ENCODE peak calls at places on chromosomes 6 and 20, in four cellular contexts. Y is PC-3, K is MM.1S, U is GM23338. C is an unnamed sample.

GRCh38 chr6:26536571-26537159 is 1.5 kb upstream of the HMGN4 start:
- DNase-seq in K (peak; percentile 78), Y (peak; percentile 19), U (peak; percentile 47), C (peak; percentile 59)

GRCh38 chr6:163405412-163406309 is 8.9 kb upstream of the QKI start:
- DNase-seq in U (peak; percentile 48), Y (no peak), K (peak; percentile 28), C (peak; percentile 30)

GRCh38 chr6:16150098-16150497 is 21.2 kb downstream of the MYLIP start:
- DNase-seq in U (no peak), K (no peak), Y (no peak), C (no peak)

GRCh38 chr6:10595731-10596664 is 74.8 kb downstream of the GCNT2 start:
- DNase-seq in Y (peak; percentile 72), U (peak; percentile 85), K (peak; percentile 10), C (no peak)

GRCh38 chr6:143139239-143139784 is 78.6 kb downstream of the AIG1 start:
- DNase-seq in Y (no peak), K (no peak), U (no peak), C (no peak)

GRCh38 chr6:116201538-116201937 is 52.3 kb downstream of the TSPYL4 start:
- DNase-seq in Y (no peak), K (no peak), U (no peak), C (no peak)

GRCh38 chr20:45685896-45686295 is 15.9 kb upstream of the WFDC11 start:
- DNase-seq in Y (peak; percentile 28), U (peak; percentile 68), K (no peak), C (peak; percentile 10)

GRCh38 chr20:24669701-24670100 is 200.3 kb downstream of the SYNDIG1 start:
- DNase-seq in U (no peak), Y (no peak), K (no peak), C (no peak)

GRCh38 chr6:104855507-104855906 is 4.2 kb downstream of the HACE1 start:
- DNase-seq in K (no peak), U (no peak), Y (peak; percentile 13), C (no peak)

GRCh38 chr6:22647671-22648070 is 78.3 kb downstream of the HDGFL1 start:
- DNase-seq in Y (no peak), U (no peak), K (no peak), C (no peak)

GRCh38 chr6:10759884-10760329 is 12.3 kb downstream of the TMEM14B start:
- DNase-seq in Y (peak; percentile 95), U (no peak), K (no peak), C (peak; percentile 13)

GRCh38 chr6:126664271-126664670 is 324.4 kb downstream of the CENPW start:
- DNase-seq in Y (no peak), K (no peak), U (no peak), C (no peak)

GRCh38 chr20:297925-298754 is 770 bp downstream of the ZCCHC3 start:
- DNase-seq in Y (peak; percentile 66), K (peak; percentile 78), U (peak; percentile 51), C (peak; percentile 64)

GRCh38 chr6:55176958-55177357 is 2.6 kb downstream of the HCRTR2 start:
- DNase-seq in Y (peak; percentile 35), K (peak; percentile 27), U (peak; percentile 56), C (peak; percentile 21)

GRCh38 chr20:51565298-51565697 is 22.8 kb upstream of the NFATC2 start:
- DNase-seq in U (no peak), Y (no peak), K (no peak), C (no peak)

GRCh38 chr6:116536216-116536621 is 9.3 kb downstream of the TRAPPC3L start:
- DNase-seq in K (peak; percentile 72), U (peak; percentile 90), Y (peak; percentile 75), C (peak; percentile 76)

GRCh38 chr6:38503032-38503784 is 136.5 kb downstream of the BTBD9 start:
- DNase-seq in Y (no peak), U (no peak), K (no peak), C (no peak)

GRCh38 chr6:33203443-33204164 is 851 bp upstream of the HSD17B8 start:
- DNase-seq in K (no peak), Y (no peak), U (no peak), C (no peak)

GRCh38 chr20:53899351-53900167 is 170.8 kb downstream of the BCAS1 start:
- DNase-seq in U (no peak), K (peak; percentile 92), Y (peak; percentile 100), C (no peak)

GRCh38 chr6:55802259-55802658 is 73.1 kb downstream of the BMP5 start:
- DNase-seq in Y (no peak), U (no peak), K (no peak), C (no peak)

GRCh38 chr6:168390746-168391400 is 50.1 kb upstream of the SMOC2 start:
- DNase-seq in Y (no peak), U (no peak), K (no peak), C (no peak)

GRCh38 chr20:24027229-24027628 is 38.6 kb upstream of the GGTLC1 start:
- DNase-seq in U (no peak), K (peak; percentile 91), Y (peak; percentile 22), C (no peak)

GRCh38 chr6:43937236-43938177 is 167.5 kb downstream of the VEGFA start:
- DNase-seq in U (no peak), K (no peak), Y (no peak), C (peak; percentile 63)

GRCh38 chr6:75217203-75217602 is 11.3 kb upstream of the COL12A1 start:
- DNase-seq in K (no peak), U (no peak), Y (peak; percentile 15), C (no peak)

GRCh38 chr20:5691918-5692618 is 58.1 kb upstream of the SHLD1 start:
- DNase-seq in K (peak; percentile 39), U (no peak), Y (no peak), C (no peak)

GRCh38 chr6:3871939-3872338 is 22.8 kb downstream of the FAM50B start:
- DNase-seq in Y (no peak), K (no peak), U (no peak), C (no peak)

GRCh38 chr20:50041238-50041915 is 58.6 kb downstream of the SNAI1 start:
- DNase-seq in U (no peak), Y (no peak), K (peak; percentile 15), C (no peak)

GRCh38 chr6:166121721-166122120 is 45.9 kb downstream of the TBXT start:
- DNase-seq in Y (no peak), K (no peak), U (peak; percentile 8), C (no peak)

GRCh38 chr6:149140137-149140909 is 177.2 kb upstream of the TAB2 start:
- DNase-seq in Y (no peak), K (no peak), U (no peak), C (no peak)

GRCh38 chr6:125739364-125739763 is 10.1 kb upstream of the HEY2 start:
- DNase-seq in K (no peak), U (no peak), Y (no peak), C (no peak)

GRCh38 chr6:153537422-153537821 is 406.3 kb upstream of the RGS17 start:
- DNase-seq in U (no peak), Y (no peak), K (no peak), C (no peak)

GRCh38 chr6:134122775-134123174 is 70.4 kb upstream of the SLC2A12 start:
- DNase-seq in U (no peak), Y (no peak), K (no peak), C (no peak)

GRCh38 chr6:5422321-5422915 is 161.1 kb downstream of the FARS2 start:
- DNase-seq in Y (peak; percentile 72), K (no peak), U (peak; percentile 76), C (peak; percentile 53)

GRCh38 chr6:131657630-131658111 is 20.6 kb downstream of the ENPP3 start:
- DNase-seq in K (no peak), U (no peak), Y (peak; percentile 54), C (no peak)

GRCh38 chr20:61699184-61700066 is 366.3 kb downstream of the TAF4 start:
- DNase-seq in U (no peak), Y (no peak), K (no peak), C (no peak)
- H3K27me3 ChIP-seq in U (no peaks in the 10 kb centered on the region), Y (peaks cover 99% of the 10 kb centered on the region), K (peaks cover 99% of the 10 kb centered on the region), C (no peaks in the 10 kb centered on the region)

DNA sequence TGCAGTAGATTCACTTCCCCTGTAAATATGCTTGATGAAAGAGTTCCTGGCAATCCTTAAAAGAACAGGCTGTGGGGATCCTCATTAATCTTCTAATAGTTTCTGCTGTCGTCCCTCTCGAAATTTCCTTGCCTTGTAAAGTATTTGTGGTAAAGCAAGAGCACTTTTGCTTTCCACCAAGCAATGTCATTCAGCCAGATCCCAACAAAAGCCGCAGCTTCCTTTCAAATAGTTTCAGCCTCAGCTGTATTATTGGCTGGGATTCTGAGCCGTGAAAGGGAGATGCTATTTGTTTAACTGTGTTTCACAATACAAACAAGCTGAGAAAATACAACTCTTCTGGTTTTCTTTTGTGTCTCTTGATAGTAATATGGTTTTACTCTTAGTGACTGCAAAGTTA is 48.9 kb upstream of the EPHA7 start:
- DNase-seq in K (peak; percentile 76), Y (peak; percentile 62), U (peak; percentile 68), C (peak; percentile 13)
- H3K27ac ChIP-seq in K (no peak overlapping the region), Y (peak overlapping the region; percentile 40), U (no peak overlapping the region), C (no peak overlapping the region)

GRCh38 chr6:119540417-119540816 is 190.9 kb upstream of the MAN1A1 start:
- DNase-seq in U (no peak), Y (no peak), K (no peak), C (no peak)

GRCh38 chr6:119543332-119543731 is 193.8 kb upstream of the MAN1A1 start:
- DNase-seq in U (no peak), Y (no peak), K (no peak), C (no peak)

GRCh38 chr6:119539066-119539746 is 189.6 kb upstream of the MAN1A1 start:
- DNase-seq in U (no peak), K (no peak), Y (no peak), C (no peak)

GRCh38 chr6:119542037-119542436 is 192.5 kb upstream of the MAN1A1 start:
- DNase-seq in Y (no peak), K (no peak), U (no peak), C (no peak)

DNA sequence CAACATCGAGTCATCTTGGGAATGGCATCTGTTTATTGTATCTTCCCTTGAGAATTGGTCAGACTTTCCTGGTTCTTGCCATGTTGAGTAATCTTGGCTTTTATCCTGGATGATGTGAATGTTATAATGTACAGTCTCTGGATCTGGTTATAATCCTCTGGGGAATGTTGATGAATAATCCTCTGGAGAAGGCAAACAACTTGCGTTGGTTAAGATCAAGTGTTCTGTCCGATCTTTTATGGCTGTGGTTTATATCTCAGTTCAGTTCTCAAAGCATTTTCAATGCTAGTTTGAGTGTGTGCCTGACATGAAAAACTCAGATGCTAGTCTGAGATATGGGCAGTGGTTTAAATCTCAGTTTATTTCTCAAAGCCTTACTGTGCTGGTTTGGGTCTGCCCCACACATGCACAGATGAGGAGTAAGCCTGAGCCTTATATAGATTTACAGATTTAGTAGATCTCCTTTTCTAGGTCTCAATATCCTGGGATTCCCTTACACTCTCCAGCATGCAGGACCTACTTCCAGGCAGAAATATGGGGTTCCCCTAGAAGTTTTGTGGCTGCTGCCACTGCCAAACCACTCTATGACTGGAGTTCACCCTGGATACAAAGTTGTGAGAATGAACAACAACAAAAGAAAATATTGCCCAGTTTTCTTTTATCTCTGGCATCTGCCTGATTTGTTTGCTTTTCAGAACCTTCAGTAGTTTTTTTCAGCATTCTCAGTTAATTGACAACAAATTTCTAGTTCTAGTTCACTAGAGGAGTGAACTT is 191.8 kb upstream of the MAN1A1 start:
- DNase-seq in U (no peak), Y (peak; percentile 91), K (no peak), C (peak; percentile 58)
- TF ChIP-seq EZH2phosphoT487 in U (no peak), Y (no peak), K (no peak), C (no peak)

GRCh38 chr20:57821930-57822329 is 112.1 kb upstream of the PMEPA1 start:
- DNase-seq in U (no peak), Y (no peak), K (no peak), C (no peak)

GRCh38 chr20:57814529-57814928 is 104.7 kb upstream of the PMEPA1 start:
- DNase-seq in Y (no peak), U (no peak), K (no peak), C (no peak)

GRCh38 chr20:57818418-57818817 is 108.6 kb upstream of the PMEPA1 start:
- DNase-seq in Y (no peak), U (no peak), K (no peak), C (no peak)

GRCh38 chr20:57819981-57820380 is 110.2 kb upstream of the PMEPA1 start:
- DNase-seq in U (no peak), Y (no peak), K (no peak), C (no peak)

GRCh38 chr20:57819291-57819690 is 109.5 kb upstream of the PMEPA1 start:
- DNase-seq in U (no peak), Y (no peak), K (no peak), C (no peak)
- H3K27me3 ChIP-seq in U (no peaks in the 10 kb centered on the region), Y (peaks cover 6% of the 10 kb centered on the region), K (peaks cover 74% of the 10 kb centered on the region), C (no peaks in the 10 kb centered on the region)